ENCODE peak calls at places on chromosomes 6 and 20, in five cellular contexts. A is A549, O is right lobe of liver, S is breast epithelium, W is stomach. V is an unnamed sample.

GRCh38 chr20:17023811-17024210 is 203.0 kb upstream of the PCSK2 start:
- DNase-seq in A (no peak), O (no peak), S (no peak), W (no peak), V (no peak)

GRCh38 chr6:70221025-70221714 is 81.7 kb downstream of the COL9A1 start:
- DNase-seq in A (peak), O (no peak), S (no peak), W (no peak), V (no peak)

GRCh38 chr6:151389640-151390275 is 1.6 kb downstream of the ZBTB2 start:
- DNase-seq in A (no peak), O (no peak), S (peak), W (peak), V (peak)

GRCh38 chr20:21146242-21146641 is 20.4 kb downstream of the KIZ start:
- DNase-seq in A (no peak), O (no peak), S (no peak), W (no peak), V (no peak)

GRCh38 chr6:145863396-145863795 is 48.8 kb upstream of the FBXO30 start:
- DNase-seq in A (no peak), O (no peak), S (no peak), W (no peak), V (no peak)

GRCh38 chr6:72035966-72036365 is 149.6 kb downstream of the RIMS1 start:
- DNase-seq in A (no peak), O (no peak), S (no peak), W (no peak), V (no peak)

GRCh38 chr6:32854376-32855178 is 585 bp downstream of the PSMB9 start:
- DNase-seq in A (no peak), O (no peak), S (no peak), W (peak), V (peak)

GRCh38 chr6:2030682-2031244 is 214.6 kb downstream of the GMDS start:
- DNase-seq in A (no peak), O (no peak), S (no peak), W (no peak), V (no peak)

GRCh38 chr6:107401573-107401972 is 57.8 kb downstream of the PDSS2 start:
- DNase-seq in A (no peak), O (no peak), S (no peak), W (no peak), V (no peak)

GRCh38 chr20:62999580-62999979 is 7.2 kb downstream of the BHLHE23 start:
- DNase-seq in A (no peak), O (no peak), S (no peak), W (no peak), V (no peak)

GRCh38 chr20:10622657-10623418 is 51.0 kb downstream of the JAG1 start:
- DNase-seq in A (no peak), O (no peak), S (no peak), W (no peak), V (no peak)

GRCh38 chr6:41451039-41451438 is 95.1 kb upstream of the FOXP4 start:
- DNase-seq in A (peak), O (no peak), S (no peak), W (peak), V (no peak)

GRCh38 chr6:26613201-26613600 is 16.4 kb downstream of the ABT1 start:
- DNase-seq in A (no peak), O (no peak), S (no peak), W (no peak), V (no peak)

GRCh38 chr20:44745560-44746366 is at the start of gene KCNK15:
- DNase-seq in A (no peak), O (no peak), S (no peak), W (peak), V (no peak)

GRCh38 chr6:110180228-110181008 is at the start of gene CDC40:
- DNase-seq in A (no peak), O (peak), S (peak), W (peak), V (peak)

GRCh38 chr6:43772571-43773049 is 2.6 kb downstream of the VEGFA start:
- DNase-seq in A (peak), O (no peak), S (no peak), W (peak), V (peak)
- TF ChIP-seq CTCF in A (no peak), O (no peak), S (no peak), W (no peak), V (no peak)

DNA sequence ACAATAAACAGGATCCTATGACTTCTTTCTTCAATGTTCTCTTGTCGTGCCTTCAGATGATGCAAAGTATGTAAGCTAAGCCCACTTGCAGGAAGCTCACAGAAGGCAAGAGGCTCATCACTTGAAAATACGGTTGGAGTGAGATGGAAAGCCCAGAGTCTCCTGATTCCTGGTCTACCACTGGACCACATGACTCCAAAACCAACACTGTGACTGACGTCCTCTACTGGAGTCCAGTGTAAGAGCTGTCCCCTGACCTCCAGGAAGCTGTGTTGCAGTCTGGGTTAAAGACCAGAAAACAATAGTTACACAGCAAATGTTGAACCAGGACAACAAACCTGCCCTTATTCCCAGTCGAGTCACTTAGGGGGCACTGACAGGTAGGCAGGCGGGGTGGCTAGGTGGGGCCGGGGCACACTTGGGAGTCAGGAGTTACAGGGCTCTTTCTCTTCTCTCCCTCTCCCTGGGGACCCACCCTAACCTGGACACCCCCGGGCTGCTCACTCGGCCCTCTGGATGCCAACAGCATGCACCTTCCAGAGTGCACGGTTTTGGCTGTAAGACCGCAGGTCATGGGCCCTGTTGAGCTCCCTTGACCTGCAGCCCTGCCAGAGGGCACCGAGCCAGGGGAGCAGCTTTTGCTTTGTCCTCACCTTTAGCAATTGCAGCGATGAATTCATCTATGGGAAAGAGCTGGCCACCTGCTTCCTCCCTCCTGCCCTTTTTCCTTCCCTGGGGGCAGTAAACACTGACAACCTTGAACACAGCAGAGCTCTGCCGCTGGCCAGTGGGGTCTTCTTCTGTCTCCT is 7.4 kb downstream of the PCK1 start:
- DNase-seq in A (no peak), O (peak), S (no peak), W (no peak), V (no peak)
- TF ChIP-seq POLR2A in A (no peak), O (peak), S (no peak), W (no peak), V (peak)

DNA sequence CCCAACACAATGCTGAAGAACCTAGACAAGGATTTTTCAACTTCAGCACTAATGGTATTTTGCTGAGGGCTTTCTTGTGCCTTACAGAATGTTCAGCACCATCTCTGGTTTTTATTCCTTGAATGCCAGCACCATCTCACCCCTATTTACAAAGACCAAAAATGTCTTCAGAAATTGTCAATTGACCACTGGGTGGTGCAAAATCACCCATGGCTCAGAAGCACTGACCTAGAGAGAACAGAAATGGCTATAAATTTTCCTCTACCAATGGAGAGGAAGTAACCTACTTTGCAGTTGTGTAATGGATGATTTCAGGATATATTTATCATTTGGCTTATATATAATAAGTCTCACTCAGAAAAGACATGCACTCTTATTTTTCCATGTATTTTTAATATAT is 431.0 kb upstream of the IRAK1BP1 start:
- DNase-seq in A (peak), O (no peak), S (no peak), W (no peak), V (no peak)
- TF ChIP-seq CTCF in A (peak), O (peak), S (no peak), W (no peak), V (peak)

GRCh38 chr6:43621836-43622180 is 7.3 kb downstream of the GTPBP2 start:
- DNase-seq in A (no peak), O (no peak), S (no peak), W (no peak), V (no peak)

GRCh38 chr6:43624786-43625288 is 4.2 kb downstream of the GTPBP2 start:
- DNase-seq in A (no peak), O (no peak), S (no peak), W (no peak), V (no peak)

GRCh38 chr6:43623880-43624785 is 4.9 kb downstream of the GTPBP2 start:
- DNase-seq in A (no peak), O (no peak), S (no peak), W (no peak), V (no peak)

GRCh38 chr6:43622541-43622940 is 6.5 kb downstream of the GTPBP2 start:
- DNase-seq in A (no peak), O (no peak), S (no peak), W (no peak), V (no peak)

GRCh38 chr6:43621078-43621835 is 7.8 kb downstream of the GTPBP2 start:
- DNase-seq in A (no peak), O (no peak), S (no peak), W (no peak), V (no peak)
- TF ChIP-seq POLR2A in A (no peak), O (no peak), S (no peak), W (no peak), V (no peak)

GRCh38 chr6:34583461-34583860 is 27.3 kb upstream of the SPDEF start:
- DNase-seq in A (no peak), O (no peak), S (no peak), W (no peak), V (no peak)
- TF ChIP-seq CTCF in A (peak), O (no peak), S (no peak), W (peak), V (no peak)

GRCh38 chr6:15754706-15755079 is 91.9 kb upstream of the DTNBP1 start:
- DNase-seq in A (no peak), O (no peak), S (no peak), W (no peak), V (no peak)
- TF ChIP-seq POLR2A in A (no peak), O (no peak), S (no peak), W (no peak), V (no peak)

GRCh38 chr6:125753218-125753936 is 3.9 kb downstream of the HEY2 start:
- DNase-seq in A (peak), O (peak), S (no peak), W (no peak), V (no peak)

GRCh38 chr6:125759959-125760457 is 10.6 kb downstream of the HEY2 start:
- DNase-seq in A (no peak), O (no peak), S (no peak), W (no peak), V (no peak)

GRCh38 chr6:125764105-125764671 is 14.8 kb downstream of the HEY2 start:
- DNase-seq in A (no peak), O (no peak), S (no peak), W (no peak), V (no peak)

GRCh38 chr6:125753937-125754259 is 4.5 kb downstream of the HEY2 start:
- DNase-seq in A (no peak), O (no peak), S (no peak), W (no peak), V (no peak)

DNA sequence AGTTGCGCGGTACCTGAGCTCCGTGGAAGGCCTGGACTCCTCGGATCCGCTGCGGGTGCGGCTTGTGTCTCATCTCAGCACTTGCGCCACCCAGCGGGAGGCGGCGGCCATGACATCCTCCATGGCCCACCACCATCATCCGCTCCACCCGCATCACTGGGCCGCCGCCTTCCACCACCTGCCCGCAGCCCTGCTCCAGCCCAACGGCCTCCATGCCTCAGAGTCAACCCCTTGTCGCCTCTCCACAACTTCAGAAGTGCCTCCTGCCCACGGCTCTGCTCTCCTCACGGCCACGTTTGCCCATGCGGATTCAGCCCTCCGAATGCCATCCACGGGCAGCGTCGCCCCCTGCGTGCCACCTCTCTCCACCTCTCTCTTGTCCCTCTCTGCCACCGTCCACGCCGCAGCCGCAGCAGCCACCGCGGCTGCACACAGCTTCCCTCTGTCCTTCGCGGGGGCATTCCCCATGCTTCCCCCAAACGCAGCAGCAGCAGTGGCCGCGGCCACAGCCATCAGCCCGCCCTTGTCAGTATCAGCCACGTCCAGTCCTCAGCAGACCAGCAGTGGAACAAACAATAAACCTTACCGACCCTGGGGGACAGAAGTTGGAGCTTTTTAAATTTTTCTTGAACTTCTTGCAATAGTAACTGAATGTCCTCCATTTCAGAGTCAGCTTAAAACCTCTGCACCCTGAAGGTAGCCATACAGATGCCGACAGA is 9.9 kb downstream of the HEY2 start:
- DNase-seq in A (peak), O (peak), S (no peak), W (no peak), V (no peak)
- TF ChIP-seq CTCF in A (peak), O (no peak), S (no peak), W (no peak), V (no peak)

DNA sequence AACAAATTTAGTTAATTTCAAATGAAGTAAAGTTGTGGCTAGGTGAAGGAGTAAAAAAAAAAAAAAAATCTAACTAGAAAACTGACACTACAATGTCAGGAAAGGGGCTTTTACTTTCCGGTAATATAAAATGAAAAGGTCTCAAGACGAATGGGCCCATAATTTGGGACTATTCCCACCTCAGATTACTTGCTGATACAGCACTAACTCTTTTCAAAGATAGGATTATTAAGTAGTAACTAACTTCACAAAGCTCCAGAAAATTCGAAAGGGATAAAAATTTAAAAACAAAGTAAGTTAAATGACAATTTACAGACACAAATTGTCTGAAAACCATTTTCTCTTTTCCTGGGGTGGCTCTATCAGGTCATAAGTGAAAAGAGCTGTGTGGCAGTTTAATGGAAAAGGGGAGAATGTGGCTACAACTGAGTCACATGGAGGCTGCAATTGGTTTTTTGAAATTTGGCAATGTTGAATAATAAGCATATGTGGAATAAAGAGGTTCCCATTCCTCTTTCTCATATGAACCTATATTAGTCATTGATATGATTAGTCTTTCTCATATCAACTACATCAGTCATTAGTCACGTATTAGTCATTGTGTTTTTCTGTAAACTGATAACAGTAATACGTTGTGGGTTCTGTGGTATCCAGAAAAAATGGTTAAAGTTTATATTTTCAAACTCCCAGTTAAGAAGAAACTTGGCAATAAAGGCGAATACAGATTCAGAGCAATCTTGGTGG is 78.0 kb downstream of the RWDD2A start:
- DNase-seq in A (no peak), O (no peak), S (no peak), W (no peak), V (no peak)
- TF ChIP-seq POLR2A in A (no peak), O (no peak), S (no peak), W (no peak), V (no peak)

GRCh38 chr6:16778521-16778920 is 17.3 kb upstream of the ATXN1 start:
- DNase-seq in A (no peak), O (no peak), S (no peak), W (no peak), V (no peak)

GRCh38 chr6:16774437-16774836 is 13.2 kb upstream of the ATXN1 start:
- DNase-seq in A (no peak), O (no peak), S (no peak), W (no peak), V (no peak)

GRCh38 chr6:16773376-16773775 is 12.1 kb upstream of the ATXN1 start:
- DNase-seq in A (no peak), O (no peak), S (no peak), W (no peak), V (no peak)

GRCh38 chr6:16777794-16778193 is 16.5 kb upstream of the ATXN1 start:
- DNase-seq in A (no peak), O (no peak), S (no peak), W (no peak), V (no peak)

GRCh38 chr6:16776394-16777017 is 15.2 kb upstream of the ATXN1 start:
- DNase-seq in A (no peak), O (no peak), S (no peak), W (no peak), V (no peak)
- TF ChIP-seq CTCF in A (no peak), O (no peak), S (no peak), W (no peak), V (no peak)

GRCh38 chr6:134502614-134503541 is 185.0 kb upstream of the SGK1 start:
- DNase-seq in A (no peak), O (peak), S (no peak), W (peak), V (peak)
- TF ChIP-seq POLR2A in A (no peak), O (peak), S (no peak), W (no peak), V (peak)

V was measured in Peyer's patch.